ENCODE peak calls at places on chromosomes 5 and 9, in four cellular contexts. One of them, this sample, is unnamed.

GRCh38 chr9:128887914-128888350 is 6.0 kb downstream of the LRRC8A start:
- DNase-seq in lung: no peak
- DNase-seq in SJSA1: peak; percentile 96
- DNase-seq in right cardiac atrium: peak; percentile 61
- DNase-seq in this sample: no peak

GRCh38 chr5:68178579-68178978 is 37.0 kb upstream of the PIK3R1 start:
- DNase-seq in SJSA1: no peak
- DNase-seq in lung: no peak
- DNase-seq in right cardiac atrium: no peak
- DNase-seq in this sample: peak; percentile 31

GRCh38 chr9:136075134-136075841 is 19.8 kb downstream of the NACC2 start:
- DNase-seq in lung: no peak
- DNase-seq in SJSA1: no peak
- DNase-seq in right cardiac atrium: peak; percentile 52
- DNase-seq in this sample: no peak

GRCh38 chr9:34452568-34452967 is 5.8 kb downstream of the FAM219A start:
- DNase-seq in right cardiac atrium: no peak
- DNase-seq in lung: no peak
- DNase-seq in SJSA1: no peak
- DNase-seq in this sample: no peak

GRCh38 chr9:122053951-122054350 is 39.2 kb downstream of the TTLL11 start:
- DNase-seq in lung: no peak
- DNase-seq in right cardiac atrium: no peak
- DNase-seq in SJSA1: no peak
- DNase-seq in this sample: peak; percentile 37

GRCh38 chr5:115557667-115558387 is 13.3 kb upstream of the FEM1C start:
- DNase-seq in lung: no peak
- DNase-seq in right cardiac atrium: no peak
- DNase-seq in SJSA1: peak; percentile 65
- DNase-seq in this sample: no peak

GRCh38 chr5:318931-319601 is 2.4 kb upstream of the AHRR start:
- DNase-seq in SJSA1: no peak
- DNase-seq in right cardiac atrium: no peak
- DNase-seq in lung: no peak
- DNase-seq in this sample: no peak

GRCh38 chr9:93968451-93969327 is 13.5 kb upstream of the BARX1 start:
- DNase-seq in SJSA1: peak; percentile 17
- DNase-seq in right cardiac atrium: no peak
- DNase-seq in lung: no peak
- DNase-seq in this sample: peak; percentile 88

DNA sequence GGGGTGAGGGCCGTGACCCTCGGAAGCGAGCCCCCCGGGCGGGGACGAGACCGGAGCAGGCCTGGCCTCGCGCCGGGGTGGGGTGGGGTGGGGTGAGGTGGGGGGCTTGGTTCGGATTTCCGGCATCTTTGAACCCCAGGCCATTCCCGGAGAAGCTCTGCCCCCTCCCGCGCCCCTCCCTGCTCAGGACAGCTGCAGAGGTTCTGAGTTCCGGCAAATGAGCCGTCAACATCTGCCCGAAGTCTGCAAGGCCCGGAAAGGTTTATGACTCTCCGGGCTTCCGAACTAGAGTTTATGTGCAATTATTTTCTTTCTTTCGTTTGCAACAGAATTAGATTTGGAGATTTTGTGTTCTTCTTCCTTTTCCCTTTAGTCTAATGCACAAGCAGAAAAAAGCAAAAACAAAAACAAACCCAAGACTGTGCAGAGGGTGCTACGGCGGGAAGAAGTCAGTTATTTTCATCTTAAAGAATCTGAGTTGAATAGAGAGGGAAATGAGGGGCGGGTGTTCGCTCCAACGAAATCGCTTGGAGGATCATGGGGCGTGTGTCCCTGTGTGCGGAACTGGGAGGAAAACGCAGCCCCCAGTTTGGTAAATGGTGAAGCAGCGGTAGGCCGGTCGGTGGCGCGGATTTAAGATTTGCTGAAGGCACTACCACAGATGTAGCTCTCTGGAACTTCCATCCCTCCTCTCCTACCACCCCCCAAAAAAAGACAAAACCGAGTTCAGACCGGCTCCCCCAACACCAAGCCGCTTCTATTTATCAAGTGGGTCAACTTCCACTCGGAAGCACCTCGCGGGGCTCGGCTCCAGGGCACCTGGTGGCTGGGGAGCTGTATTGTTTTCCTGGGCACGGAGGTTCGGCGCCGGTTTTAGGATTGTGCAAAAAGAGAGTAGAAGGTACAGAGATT is 4.8 kb downstream of the LHX2 start:
- DNase-seq in right cardiac atrium: no peak
- DNase-seq in SJSA1: no peak
- DNase-seq in lung: no peak
- DNase-seq in this sample: no peak
- H3K27ac ChIP-seq in right cardiac atrium: no peak overlapping the region
- H3K27ac ChIP-seq in SJSA1: no peak overlapping the region
- H3K27ac ChIP-seq in lung: no peak overlapping the region
- H3K27ac ChIP-seq in this sample: no peak overlapping the region

DNA sequence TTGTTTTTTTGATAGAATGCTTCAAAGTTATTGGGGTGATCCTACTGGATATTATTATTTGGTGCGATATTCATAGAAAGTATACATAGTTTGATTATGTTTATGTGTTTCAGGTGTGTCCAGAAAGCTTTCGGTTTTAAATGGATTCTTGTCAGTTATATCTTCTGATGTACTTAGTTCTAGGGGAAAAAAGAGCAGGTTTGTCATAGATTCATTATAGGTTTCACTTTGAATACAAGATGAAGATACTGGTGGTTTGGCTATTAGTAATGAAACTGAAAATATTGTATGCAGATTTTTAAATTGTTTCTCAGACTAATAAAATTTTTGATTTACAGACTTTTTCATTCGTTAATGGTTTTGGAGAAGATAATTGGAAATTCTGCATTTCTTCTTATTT is 98.9 kb downstream of the MAN2A1 start:
- DNase-seq in right cardiac atrium: no peak
- DNase-seq in SJSA1: no peak
- DNase-seq in lung: no peak
- DNase-seq in this sample: no peak
- H3K4me3 ChIP-seq in right cardiac atrium: no peak overlapping the region
- H3K4me3 ChIP-seq in SJSA1: no peak overlapping the region
- H3K4me3 ChIP-seq in lung: no peak overlapping the region
- H3K4me3 ChIP-seq in this sample: no peak overlapping the region

DNA sequence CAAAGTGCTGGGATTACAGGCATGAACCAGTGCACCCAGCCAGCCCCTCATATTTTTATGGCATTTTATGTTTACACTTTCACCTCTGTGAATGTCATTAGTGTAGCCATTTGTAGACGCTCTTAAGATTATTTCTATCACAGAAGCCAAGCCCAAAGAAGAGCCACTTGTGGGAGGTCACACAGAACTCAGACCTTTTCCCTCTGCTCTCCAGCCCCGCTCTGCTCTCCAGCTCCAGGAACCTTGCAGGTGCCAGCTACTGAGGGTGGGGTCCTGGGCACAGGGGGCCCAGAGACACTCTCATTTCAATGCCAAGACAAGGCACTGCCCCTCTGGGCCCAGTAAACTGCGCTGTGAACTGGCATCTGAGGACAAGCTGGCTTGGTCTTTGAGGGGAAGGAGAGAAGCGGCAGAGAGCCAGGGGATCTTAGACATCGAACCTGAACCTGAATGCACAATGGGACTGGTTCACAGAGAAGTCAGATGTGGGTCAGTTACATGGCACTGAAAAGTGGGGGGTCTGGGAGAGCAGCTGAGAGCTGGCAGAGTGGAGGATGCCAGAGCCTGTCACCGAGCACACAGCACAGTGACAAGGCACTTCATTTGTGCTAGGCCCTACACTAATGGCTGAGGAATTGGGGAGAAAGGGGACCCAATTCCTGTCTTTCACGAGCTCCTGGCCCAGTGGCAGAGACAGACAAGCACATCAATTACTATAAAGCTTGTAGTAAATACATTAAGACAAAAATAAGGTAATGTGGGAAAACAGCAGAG is 16.7 kb downstream of the ANXA6 start:
- DNase-seq in right cardiac atrium: no peak
- DNase-seq in SJSA1: no peak
- DNase-seq in lung: no peak
- DNase-seq in this sample: no peak
- H3K27ac ChIP-seq in right cardiac atrium: peak overlapping the region; percentile 85
- H3K27ac ChIP-seq in SJSA1: no peak overlapping the region
- H3K27ac ChIP-seq in lung: no peak overlapping the region
- H3K27ac ChIP-seq in this sample: peak overlapping the region; percentile 66

GRCh38 chr5:139272471-139273321 is 20.8 kb upstream of the MATR3 start:
- DNase-seq in lung: no peak
- DNase-seq in SJSA1: peak; percentile 46
- DNase-seq in right cardiac atrium: no peak
- DNase-seq in this sample: no peak

GRCh38 chr5:139273572-139274264 is 19.8 kb upstream of the MATR3 start:
- DNase-seq in lung: peak; percentile 88
- DNase-seq in SJSA1: peak; percentile 97
- DNase-seq in right cardiac atrium: peak; percentile 94
- DNase-seq in this sample: peak; percentile 96

GRCh38 chr5:139273322-139273571 is 20.3 kb upstream of the MATR3 start:
- DNase-seq in SJSA1: no peak
- DNase-seq in right cardiac atrium: no peak
- DNase-seq in lung: no peak
- DNase-seq in this sample: no peak

GRCh38 chr5:139268364-139269202 is 25.0 kb upstream of the MATR3 start:
- DNase-seq in SJSA1: peak; percentile 31
- DNase-seq in right cardiac atrium: no peak
- DNase-seq in lung: no peak
- DNase-seq in this sample: no peak

GRCh38 chr5:139271201-139272027 is 22.1 kb upstream of the MATR3 start:
- DNase-seq in lung: no peak
- DNase-seq in right cardiac atrium: no peak
- DNase-seq in SJSA1: peak; percentile 84
- DNase-seq in this sample: no peak
- H3K4me3 ChIP-seq in lung: no peak overlapping the region
- H3K4me3 ChIP-seq in right cardiac atrium: no peak overlapping the region
- H3K4me3 ChIP-seq in SJSA1: no peak overlapping the region
- H3K4me3 ChIP-seq in this sample: no peak overlapping the region

GRCh38 chr9:70120834-70121510 is 77.3 kb downstream of the MAMDC2 start:
- DNase-seq in right cardiac atrium: peak; percentile 92
- DNase-seq in lung: peak; percentile 36
- DNase-seq in SJSA1: peak; percentile 75
- DNase-seq in this sample: peak; percentile 94
- H3K27ac ChIP-seq in right cardiac atrium: no peak overlapping the region
- H3K27ac ChIP-seq in lung: no peak overlapping the region
- H3K27ac ChIP-seq in SJSA1: peak overlapping the region; percentile 16
- H3K27ac ChIP-seq in this sample: peak overlapping the region; percentile 51

GRCh38 chr5:114363837-114364236 is 2.0 kb downstream of the KCNN2 start:
- DNase-seq in lung: no peak
- DNase-seq in SJSA1: no peak
- DNase-seq in right cardiac atrium: no peak
- DNase-seq in this sample: no peak
- H3K4me3 ChIP-seq in lung: peak overlapping the region; percentile 48
- H3K4me3 ChIP-seq in SJSA1: no peak overlapping the region
- H3K4me3 ChIP-seq in right cardiac atrium: no peak overlapping the region
- H3K4me3 ChIP-seq in this sample: peak overlapping the region; percentile 77

GRCh38 chr5:73764586-73764985 is 138.6 kb downstream of the ARHGEF28 start:
- DNase-seq in SJSA1: peak; percentile 94
- DNase-seq in lung: no peak
- DNase-seq in right cardiac atrium: no peak
- DNase-seq in this sample: no peak
- H3K27ac ChIP-seq in SJSA1: peak overlapping the region; percentile 99
- H3K27ac ChIP-seq in lung: no peak overlapping the region
- H3K27ac ChIP-seq in right cardiac atrium: no peak overlapping the region
- H3K27ac ChIP-seq in this sample: no peak overlapping the region

DNA sequence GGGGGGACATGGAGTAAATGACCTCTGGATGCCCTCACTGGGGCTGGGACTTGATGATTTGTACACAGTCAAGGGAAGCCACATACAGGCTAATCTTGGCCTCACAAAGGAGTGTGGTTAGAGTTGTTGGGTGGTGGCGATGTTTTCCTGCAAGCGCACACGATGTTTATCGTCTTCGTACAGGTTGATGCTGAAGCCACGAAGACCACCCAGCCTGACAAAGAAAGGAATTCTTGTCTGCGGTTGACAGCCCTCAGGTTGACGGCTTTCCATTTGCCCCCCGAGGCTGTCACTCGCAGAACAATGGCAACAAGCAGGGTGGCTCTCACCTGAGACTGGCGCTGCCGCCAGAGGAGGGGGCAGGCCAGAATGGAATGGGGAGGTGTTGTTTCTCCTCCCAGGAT is 14.1 kb upstream of the XPA start:
- DNase-seq in lung: no peak
- DNase-seq in right cardiac atrium: no peak
- DNase-seq in SJSA1: peak; percentile 92
- DNase-seq in this sample: no peak
- H3K4me3 ChIP-seq in lung: no peak overlapping the region
- H3K4me3 ChIP-seq in right cardiac atrium: no peak overlapping the region
- H3K4me3 ChIP-seq in SJSA1: no peak overlapping the region
- H3K4me3 ChIP-seq in this sample: no peak overlapping the region

GRCh38 chr5:139647406-139648204 is 544 bp upstream of the CXXC5 start:
- DNase-seq in right cardiac atrium: peak; percentile 37
- DNase-seq in SJSA1: peak; percentile 56
- DNase-seq in lung: no peak
- DNase-seq in this sample: no peak

GRCh38 chr5:139650031-139650688 is 2.0 kb downstream of the CXXC5 start:
- DNase-seq in right cardiac atrium: peak; percentile 75
- DNase-seq in lung: no peak
- DNase-seq in SJSA1: peak; percentile 47
- DNase-seq in this sample: no peak

GRCh38 chr5:139648205-139649081 is at the start of gene CXXC5:
- DNase-seq in right cardiac atrium: peak; percentile 94
- DNase-seq in lung: peak; percentile 81
- DNase-seq in SJSA1: peak; percentile 92
- DNase-seq in this sample: no peak

GRCh38 chr5:139650689-139651501 is 2.7 kb downstream of the CXXC5 start:
- DNase-seq in right cardiac atrium: peak; percentile 82
- DNase-seq in SJSA1: peak; percentile 38
- DNase-seq in lung: no peak
- DNase-seq in this sample: no peak

GRCh38 chr5:139649082-139649991 is 1.2 kb downstream of the CXXC5 start:
- DNase-seq in lung: no peak
- DNase-seq in right cardiac atrium: peak; percentile 72
- DNase-seq in SJSA1: peak; percentile 71
- DNase-seq in this sample: no peak
- H3K27ac ChIP-seq in lung: peak overlapping the region; percentile 37
- H3K27ac ChIP-seq in right cardiac atrium: peak overlapping the region; percentile 92
- H3K27ac ChIP-seq in SJSA1: peak overlapping the region; percentile 4
- H3K27ac ChIP-seq in this sample: peak overlapping the region; percentile 90